ENCODE peak calls at places on chromosome 10, in seven cellular contexts. One of them, this sample, is unnamed.

GRCh38 chr10:77726301-77726700 is 88.7 kb upstream of the KCNMA1 start:
- DNase-seq in GM12864: no peak
- DNase-seq in kidney: no peak
- DNase-seq in NT2/D1: no peak
- DNase-seq in kidney epithelial cell: no peak
- DNase-seq in IMR-90: no peak
- DNase-seq in brain microvascular endothelial cell: no peak
- DNase-seq in this sample: no peak

GRCh38 chr10:71598673-71599072 is 120.9 kb downstream of the C10orf105 start:
- DNase-seq in GM12864: no peak
- DNase-seq in kidney: peak; percentile 95
- DNase-seq in NT2/D1: no peak
- DNase-seq in kidney epithelial cell: no peak
- DNase-seq in IMR-90: no peak
- DNase-seq in brain microvascular endothelial cell: peak; percentile 83
- DNase-seq in this sample: no peak

GRCh38 chr10:234708-235406 is 99.6 kb downstream of the ZMYND11 start:
- DNase-seq in GM12864: no peak
- DNase-seq in kidney: no peak
- DNase-seq in NT2/D1: no peak
- DNase-seq in kidney epithelial cell: no peak
- DNase-seq in IMR-90: no peak
- DNase-seq in brain microvascular endothelial cell: no peak
- DNase-seq in this sample: no peak

GRCh38 chr10:102322914-102323313 is 72.6 kb upstream of the NFKB2 start:
- DNase-seq in GM12864: no peak
- DNase-seq in kidney: no peak
- DNase-seq in NT2/D1: no peak
- DNase-seq in kidney epithelial cell: no peak
- DNase-seq in IMR-90: no peak
- DNase-seq in brain microvascular endothelial cell: no peak
- DNase-seq in this sample: no peak

GRCh38 chr10:132193907-132194552 is 7.3 kb downstream of the DPYSL4 start:
- DNase-seq in GM12864: no peak
- DNase-seq in kidney: peak; percentile 72
- DNase-seq in NT2/D1: no peak
- DNase-seq in kidney epithelial cell: no peak
- DNase-seq in IMR-90: no peak
- DNase-seq in brain microvascular endothelial cell: no peak
- DNase-seq in this sample: no peak

GRCh38 chr10:46524471-46525176 is 31.8 kb downstream of the GPRIN2 start:
- DNase-seq in GM12864: no peak
- DNase-seq in kidney: peak; percentile 83
- DNase-seq in NT2/D1: no peak
- DNase-seq in kidney epithelial cell: no peak
- DNase-seq in IMR-90: peak; percentile 65
- DNase-seq in brain microvascular endothelial cell: peak; percentile 76
- DNase-seq in this sample: no peak

GRCh38 chr10:43939939-43940810 is 291.5 kb upstream of the ZNF32 start:
- DNase-seq in GM12864: no peak
- DNase-seq in kidney: no peak
- DNase-seq in NT2/D1: no peak
- DNase-seq in kidney epithelial cell: no peak
- DNase-seq in IMR-90: peak; percentile 46
- DNase-seq in brain microvascular endothelial cell: no peak
- DNase-seq in this sample: no peak

GRCh38 chr10:78584666-78585065 is 484.1 kb upstream of the ZMIZ1 start:
- DNase-seq in GM12864: no peak
- DNase-seq in kidney: no peak
- DNase-seq in NT2/D1: no peak
- DNase-seq in kidney epithelial cell: no peak
- DNase-seq in IMR-90: no peak
- DNase-seq in brain microvascular endothelial cell: no peak
- DNase-seq in this sample: no peak

GRCh38 chr10:118472415-118472814 is 123.0 kb downstream of the PRLHR start:
- DNase-seq in GM12864: no peak
- DNase-seq in kidney: no peak
- DNase-seq in NT2/D1: no peak
- DNase-seq in kidney epithelial cell: no peak
- DNase-seq in IMR-90: no peak
- DNase-seq in brain microvascular endothelial cell: peak; percentile 22
- DNase-seq in this sample: no peak

GRCh38 chr10:97163646-97164535 is 21.9 kb downstream of the SLIT1 start:
- DNase-seq in GM12864: no peak
- DNase-seq in kidney: peak; percentile 54
- DNase-seq in NT2/D1: no peak
- DNase-seq in kidney epithelial cell: no peak
- DNase-seq in IMR-90: no peak
- DNase-seq in brain microvascular endothelial cell: no peak
- DNase-seq in this sample: no peak

GRCh38 chr10:114492351-114493037 is 88.2 kb upstream of the AFAP1L2 start:
- DNase-seq in GM12864: peak; percentile 44
- DNase-seq in kidney: no peak
- DNase-seq in NT2/D1: no peak
- DNase-seq in kidney epithelial cell: no peak
- DNase-seq in IMR-90: peak; percentile 34
- DNase-seq in brain microvascular endothelial cell: no peak
- DNase-seq in this sample: no peak

GRCh38 chr10:74991435-74991834 is 120.0 kb upstream of the SAMD8 start:
- DNase-seq in GM12864: no peak
- DNase-seq in kidney: no peak
- DNase-seq in NT2/D1: no peak
- DNase-seq in kidney epithelial cell: no peak
- DNase-seq in IMR-90: no peak
- DNase-seq in brain microvascular endothelial cell: no peak
- DNase-seq in this sample: no peak

GRCh38 chr10:1109795-1110673 is 53.8 kb downstream of the WDR37 start:
- DNase-seq in GM12864: peak; percentile 53
- DNase-seq in kidney: no peak
- DNase-seq in NT2/D1: peak; percentile 46
- DNase-seq in kidney epithelial cell: peak; percentile 88
- DNase-seq in IMR-90: peak; percentile 87
- DNase-seq in brain microvascular endothelial cell: peak; percentile 79
- DNase-seq in this sample: peak; percentile 49

GRCh38 chr10:48605786-48606529 is 1.1 kb upstream of the ARHGAP22 start:
- DNase-seq in GM12864: no peak
- DNase-seq in kidney: no peak
- DNase-seq in NT2/D1: no peak
- DNase-seq in kidney epithelial cell: no peak
- DNase-seq in IMR-90: peak; percentile 76
- DNase-seq in brain microvascular endothelial cell: no peak
- DNase-seq in this sample: no peak

DNA sequence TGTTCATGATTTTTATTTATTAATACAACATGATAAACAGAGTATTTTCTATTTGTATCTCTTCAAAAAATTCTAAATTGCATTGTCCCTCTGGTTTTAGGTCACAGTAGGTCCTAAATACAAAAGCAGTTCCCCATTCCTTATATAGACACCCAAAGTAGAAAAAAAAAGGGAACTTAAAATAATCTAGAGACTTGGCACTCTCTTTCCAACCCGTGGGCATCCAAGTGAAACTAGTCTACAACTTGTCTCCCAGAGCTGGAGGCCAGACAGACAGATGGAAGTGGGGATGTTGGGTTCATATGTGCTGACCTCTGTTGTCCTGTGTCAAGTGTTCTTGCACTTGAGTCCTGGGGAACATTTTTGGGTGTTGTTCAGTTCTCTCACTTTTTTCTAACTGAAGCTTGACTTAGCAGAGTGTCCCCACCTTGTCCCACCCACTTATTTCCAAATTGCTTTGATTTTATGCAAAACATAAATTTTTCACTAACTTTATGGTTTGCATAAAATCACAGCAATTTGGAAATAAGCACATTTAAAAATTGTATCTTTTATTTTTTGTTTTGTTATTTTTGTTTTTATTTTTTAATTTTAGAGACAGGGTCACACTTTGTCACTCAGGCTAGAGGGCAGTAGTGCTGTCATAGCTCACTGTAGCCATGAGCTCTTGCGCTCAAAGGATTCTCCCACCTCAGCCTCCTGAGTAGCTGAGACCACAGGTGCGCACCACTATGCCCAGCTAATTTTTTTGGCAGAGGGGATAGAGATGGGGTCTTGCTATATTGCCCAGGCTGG is 43.0 kb downstream of the APBB1IP start:
- DNase-seq in GM12864: no peak
- DNase-seq in kidney: no peak
- DNase-seq in NT2/D1: no peak
- DNase-seq in kidney epithelial cell: no peak
- DNase-seq in IMR-90: no peak
- DNase-seq in brain microvascular endothelial cell: no peak
- DNase-seq in this sample: no peak
- H3K4me3 ChIP-seq in GM12864: no peak overlapping the region
- H3K4me3 ChIP-seq in kidney: no peak overlapping the region
- H3K4me3 ChIP-seq in NT2/D1: no peak overlapping the region
- H3K4me3 ChIP-seq in kidney epithelial cell: no peak overlapping the region
- H3K4me3 ChIP-seq in IMR-90: no peak overlapping the region
- H3K4me3 ChIP-seq in brain microvascular endothelial cell: no peak overlapping the region
- H3K4me3 ChIP-seq in this sample: no peak overlapping the region

DNA sequence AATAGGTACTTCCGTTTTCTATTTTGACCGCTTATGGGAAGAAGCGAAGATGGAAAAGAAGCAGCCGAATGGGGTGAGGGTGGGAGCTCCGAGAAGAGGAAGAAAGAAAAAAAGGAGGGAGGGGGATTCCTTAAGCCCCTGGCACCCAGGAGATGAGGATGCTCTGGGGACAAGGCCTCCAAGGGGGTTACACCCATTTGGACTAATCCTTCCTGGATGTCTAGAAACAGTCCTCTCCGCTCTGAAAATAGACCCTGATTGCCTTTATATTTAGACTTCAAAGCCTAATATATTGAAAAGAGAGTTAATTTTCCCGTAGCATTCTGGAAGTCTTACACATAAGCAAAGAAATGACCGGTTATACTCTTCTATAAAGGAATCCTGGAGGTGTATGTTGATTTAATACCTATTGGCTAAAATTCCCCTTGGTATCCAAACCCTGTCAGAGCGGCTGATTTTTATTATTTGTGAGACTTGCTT is 690 bp upstream of the HTR7 start:
- DNase-seq in GM12864: no peak
- DNase-seq in kidney: no peak
- DNase-seq in NT2/D1: no peak
- DNase-seq in kidney epithelial cell: no peak
- DNase-seq in IMR-90: no peak
- DNase-seq in brain microvascular endothelial cell: no peak
- DNase-seq in this sample: no peak
- H3K4me3 ChIP-seq in GM12864: no peak overlapping the region
- H3K4me3 ChIP-seq in kidney: peak overlapping the region; percentile 64
- H3K4me3 ChIP-seq in NT2/D1: peak overlapping the region; percentile 53
- H3K4me3 ChIP-seq in kidney epithelial cell: peak overlapping the region; percentile 53
- H3K4me3 ChIP-seq in IMR-90: peak overlapping the region; percentile 80
- H3K4me3 ChIP-seq in brain microvascular endothelial cell: peak overlapping the region; percentile 70
- H3K4me3 ChIP-seq in this sample: peak overlapping the region; percentile 63

GRCh38 chr10:28012990-28013389 is 14.1 kb upstream of the ODAD2 start:
- DNase-seq in GM12864: no peak
- DNase-seq in kidney: no peak
- DNase-seq in NT2/D1: no peak
- DNase-seq in kidney epithelial cell: no peak
- DNase-seq in IMR-90: no peak
- DNase-seq in brain microvascular endothelial cell: no peak
- DNase-seq in this sample: no peak
- H3K4me3 ChIP-seq in GM12864: no peak overlapping the region
- H3K4me3 ChIP-seq in kidney: no peak overlapping the region
- H3K4me3 ChIP-seq in NT2/D1: no peak overlapping the region
- H3K4me3 ChIP-seq in kidney epithelial cell: no peak overlapping the region
- H3K4me3 ChIP-seq in IMR-90: no peak overlapping the region
- H3K4me3 ChIP-seq in brain microvascular endothelial cell: no peak overlapping the region
- H3K4me3 ChIP-seq in this sample: no peak overlapping the region

GRCh38 chr10:101136708-101137121 is 5.6 kb downstream of the TLX1 start:
- DNase-seq in GM12864: no peak
- DNase-seq in kidney: peak; percentile 37
- DNase-seq in NT2/D1: no peak
- DNase-seq in kidney epithelial cell: no peak
- DNase-seq in IMR-90: no peak
- DNase-seq in brain microvascular endothelial cell: no peak
- DNase-seq in this sample: no peak

GRCh38 chr10:101133489-101134298 is 2.6 kb downstream of the TLX1 start:
- DNase-seq in GM12864: no peak
- DNase-seq in kidney: peak; percentile 37
- DNase-seq in NT2/D1: no peak
- DNase-seq in kidney epithelial cell: no peak
- DNase-seq in IMR-90: no peak
- DNase-seq in brain microvascular endothelial cell: no peak
- DNase-seq in this sample: no peak

GRCh38 chr10:101136007-101136707 is 5.1 kb downstream of the TLX1 start:
- DNase-seq in GM12864: no peak
- DNase-seq in kidney: peak; percentile 54
- DNase-seq in NT2/D1: no peak
- DNase-seq in kidney epithelial cell: no peak
- DNase-seq in IMR-90: no peak
- DNase-seq in brain microvascular endothelial cell: no peak
- DNase-seq in this sample: no peak

GRCh38 chr10:101134299-101135127 is 3.4 kb downstream of the TLX1 start:
- DNase-seq in GM12864: no peak
- DNase-seq in kidney: peak; percentile 57
- DNase-seq in NT2/D1: no peak
- DNase-seq in kidney epithelial cell: no peak
- DNase-seq in IMR-90: no peak
- DNase-seq in brain microvascular endothelial cell: no peak
- DNase-seq in this sample: no peak

DNA sequence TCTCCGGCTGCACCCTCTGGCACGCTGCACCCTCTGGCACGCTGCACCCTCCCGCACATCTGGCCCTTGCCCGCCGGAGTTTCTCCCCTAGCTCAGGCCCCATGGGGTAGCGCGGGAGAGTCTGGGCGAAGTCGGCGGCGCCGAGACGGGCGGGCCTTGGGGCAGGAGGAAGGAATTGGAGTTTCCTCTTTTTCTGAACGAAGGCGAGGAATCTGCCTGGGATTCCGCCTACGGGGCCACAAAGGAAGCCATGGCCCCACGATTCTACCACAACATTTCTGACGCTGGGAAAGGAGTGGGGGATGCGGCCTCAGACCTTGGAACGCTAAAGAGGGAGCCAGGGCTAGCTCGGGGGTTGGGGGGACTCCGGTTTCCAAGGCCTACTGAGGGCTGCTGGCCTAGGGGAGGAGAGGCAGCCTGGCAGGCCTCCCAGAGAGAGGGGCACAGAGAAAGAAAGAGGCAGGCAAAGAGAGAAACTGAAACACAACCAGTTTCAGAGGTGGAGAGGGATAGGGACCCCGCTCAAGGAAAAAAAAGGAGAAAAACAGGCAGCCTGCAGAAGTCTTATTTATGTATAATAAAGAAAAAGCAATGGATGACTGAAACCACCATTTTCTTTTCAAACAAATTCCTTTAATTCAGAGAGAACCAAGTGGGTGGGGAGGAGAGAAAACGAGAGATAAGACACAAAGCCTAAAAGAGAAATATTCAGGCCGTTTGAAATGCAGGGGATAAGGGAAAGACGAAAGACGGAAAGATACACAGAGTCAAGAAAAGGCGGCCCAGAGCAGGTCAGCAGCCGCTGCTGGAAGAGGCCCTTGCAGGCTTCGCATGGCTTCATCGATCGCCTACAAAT is 4.3 kb downstream of the TLX1 start:
- DNase-seq in GM12864: no peak
- DNase-seq in kidney: peak; percentile 71
- DNase-seq in NT2/D1: no peak
- DNase-seq in kidney epithelial cell: no peak
- DNase-seq in IMR-90: no peak
- DNase-seq in brain microvascular endothelial cell: no peak
- DNase-seq in this sample: no peak
- H3K4me3 ChIP-seq in GM12864: no peak overlapping the region
- H3K4me3 ChIP-seq in kidney: no peak overlapping the region
- H3K4me3 ChIP-seq in NT2/D1: no peak overlapping the region
- H3K4me3 ChIP-seq in kidney epithelial cell: no peak overlapping the region
- H3K4me3 ChIP-seq in IMR-90: no peak overlapping the region
- H3K4me3 ChIP-seq in brain microvascular endothelial cell: no peak overlapping the region
- H3K4me3 ChIP-seq in this sample: no peak overlapping the region